ENCODE peak calls at places on chromosome 21, in eight cellular contexts. R is HCT116, W is body of pancreas, Q is HFFc6, V is endothelial cell, T is left lung, F is pancreas, I is sigmoid colon. K is an unnamed sample.

GRCh38 chr21:32469628-32470027 is 57.1 kb downstream of the EVA1C start:
- DNase-seq in R (no peak), W (no peak), Q (no peak), V (no peak), T (no peak), F (no peak), I (no peak), K (no peak)

GRCh38 chr21:36097427-36098230 is 27.8 kb downstream of the CBR1 start:
- DNase-seq in R (no peak), W (no peak), Q (peak), V (no peak), T (no peak), F (no peak), I (no peak), K (no peak)

GRCh38 chr21:40053007-40053406 is 185.8 kb downstream of the PCP4 start:
- DNase-seq in R (no peak), W (no peak), Q (no peak), V (no peak), T (peak), F (no peak), I (peak), K (no peak)

GRCh38 chr21:42330380-42331336 is 15.4 kb upstream of the TFF3 start:
- DNase-seq in R (no peak), W (no peak), Q (no peak), V (no peak), T (no peak), F (no peak), I (no peak), K (no peak)

GRCh38 chr21:36733857-36734256 is 34.9 kb downstream of the SIM2 start:
- DNase-seq in R (no peak), W (no peak), Q (no peak), V (no peak), T (no peak), F (no peak), I (no peak), K (no peak)

GRCh38 chr21:45580181-45580575 is 37.9 kb upstream of the SLC19A1 start:
- DNase-seq in R (no peak), W (no peak), Q (no peak), V (no peak), T (peak), F (no peak), I (no peak), K (no peak)

GRCh38 chr21:36701912-36702621 is 3.2 kb downstream of the SIM2 start:
- DNase-seq in R (no peak), W (no peak), Q (no peak), V (peak), T (no peak), F (no peak), I (no peak), K (no peak)

GRCh38 chr21:15211491-15212133 is 146.8 kb upstream of the NRIP1 start:
- DNase-seq in R (no peak), W (no peak), Q (no peak), V (no peak), T (no peak), F (no peak), I (no peak), K (no peak)

GRCh38 chr21:37615962-37616361 is 249.4 kb downstream of the DYRK1A start:
- DNase-seq in R (no peak), W (no peak), Q (no peak), V (no peak), T (no peak), F (no peak), I (no peak), K (no peak)

GRCh38 chr21:16169102-16169511 is 439.3 kb downstream of the USP25 start:
- DNase-seq in R (no peak), W (no peak), Q (peak), V (no peak), T (no peak), F (no peak), I (no peak), K (no peak)

GRCh38 chr21:31316488-31317169 is 27.4 kb downstream of the TIAM1 start:
- DNase-seq in R (peak), W (no peak), Q (no peak), V (peak), T (no peak), F (no peak), I (no peak), K (no peak)

GRCh38 chr21:37700641-37701202 is 215.5 kb downstream of the KCNJ6 start:
- DNase-seq in R (peak), W (peak), Q (peak), V (peak), T (no peak), F (peak), I (no peak), K (peak)

GRCh38 chr21:28480091-28480869 is 512.4 kb downstream of the LTN1 start:
- DNase-seq in R (no peak), W (no peak), Q (no peak), V (no peak), T (no peak), F (no peak), I (no peak), K (no peak)

GRCh38 chr21:46229923-46230260 is 1.3 kb upstream of the LSS start:
- DNase-seq in R (no peak), W (no peak), Q (no peak), V (no peak), T (no peak), F (no peak), I (no peak), K (no peak)

GRCh38 chr21:46079357-46080170 is 18.3 kb upstream of the COL6A2 start:
- DNase-seq in R (no peak), W (no peak), Q (peak), V (no peak), T (peak), F (no peak), I (peak), K (no peak)

GRCh38 chr21:29888437-29888836 is 51.4 kb downstream of the GRIK1 start:
- DNase-seq in R (no peak), W (no peak), Q (no peak), V (no peak), T (no peak), F (no peak), I (no peak), K (no peak)

GRCh38 chr21:16075594-16076282 is 346.0 kb downstream of the USP25 start:
- DNase-seq in R (no peak), W (no peak), Q (no peak), V (no peak), T (no peak), F (no peak), I (no peak), K (no peak)

GRCh38 chr21:38443110-38443509 is 55.2 kb downstream of the ERG start:
- DNase-seq in R (no peak), W (no peak), Q (no peak), V (no peak), T (no peak), F (no peak), I (no peak), K (no peak)

GRCh38 chr21:31181089-31181757 is 142.9 kb upstream of the KRTAP19-8 start:
- DNase-seq in R (no peak), W (no peak), Q (no peak), V (no peak), T (no peak), F (no peak), I (no peak), K (no peak)

GRCh38 chr21:27448960-27449359 is 482.1 kb upstream of the ADAMTS5 start:
- DNase-seq in R (no peak), W (peak), Q (no peak), V (no peak), T (no peak), F (no peak), I (no peak), K (no peak)

GRCh38 chr21:46109251-46110221 is 11.6 kb downstream of the COL6A2 start:
- DNase-seq in R (no peak), W (peak), Q (no peak), V (no peak), T (peak), F (no peak), I (peak), K (peak)

GRCh38 chr21:46183910-46184624 is at the start of gene SPATC1L:
- DNase-seq in R (no peak), W (peak), Q (peak), V (peak), T (peak), F (peak), I (peak), K (peak)

GRCh38 chr21:15192243-15192642 is 127.4 kb upstream of the NRIP1 start:
- DNase-seq in R (no peak), W (no peak), Q (no peak), V (no peak), T (no peak), F (no peak), I (no peak), K (no peak)

GRCh38 chr21:42683371-42684108 is 30.1 kb downstream of the PDE9A start:
- DNase-seq in R (no peak), W (no peak), Q (no peak), V (no peak), T (no peak), F (no peak), I (no peak), K (no peak)

GRCh38 chr21:39363607-39364555 is 15.0 kb upstream of the HMGN1 start:
- DNase-seq in R (no peak), W (no peak), Q (peak), V (no peak), T (no peak), F (no peak), I (no peak), K (no peak)

GRCh38 chr21:17351766-17352165 is 161.1 kb upstream of the CXADR start:
- DNase-seq in R (no peak), W (no peak), Q (no peak), V (no peak), T (no peak), F (no peak), I (no peak), K (no peak)

DNA sequence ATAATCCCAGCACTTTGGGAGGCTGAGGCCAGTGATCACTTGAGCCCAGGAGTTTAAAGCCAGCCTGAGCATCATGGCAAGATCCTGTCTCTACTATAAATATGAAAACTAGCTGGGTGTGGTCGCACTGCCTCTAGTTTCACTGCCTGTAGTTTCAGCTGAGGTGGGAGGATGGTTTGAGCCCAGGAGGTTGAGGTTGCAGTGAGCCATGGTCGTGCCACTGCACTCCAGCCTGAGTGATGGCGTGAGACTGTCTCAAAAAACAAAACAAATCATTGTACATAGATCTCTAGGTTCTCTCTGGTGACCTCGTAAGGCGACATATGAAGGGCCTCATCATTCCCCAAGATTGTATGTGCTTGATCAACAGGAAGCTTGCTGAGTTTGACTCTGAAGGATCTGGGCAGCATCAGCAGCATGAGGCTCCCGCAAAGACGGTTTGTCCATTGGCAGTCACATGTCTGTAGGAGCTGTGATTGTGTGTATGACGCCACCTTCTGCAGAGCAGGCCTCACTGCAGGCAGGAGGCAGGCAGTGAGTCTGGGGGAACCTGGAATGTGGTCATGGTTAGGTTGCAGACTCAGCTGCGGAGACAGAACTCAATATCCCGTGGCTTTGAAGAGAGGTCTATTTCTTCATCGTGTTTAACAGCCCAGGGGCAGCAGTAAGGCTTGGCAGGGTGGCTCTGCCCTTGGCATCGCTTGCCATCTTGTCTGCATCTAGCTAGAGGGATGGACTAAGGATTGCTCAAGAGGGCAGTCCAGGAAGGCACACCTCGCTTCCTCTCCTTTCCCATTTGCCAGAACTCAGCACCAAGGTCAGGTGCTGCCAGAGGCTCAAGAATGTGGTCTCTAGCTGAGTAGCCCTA is 13.9 kb downstream of the ATP5PO start:
- DNase-seq in R (peak), W (peak), Q (peak), V (peak), T (no peak), F (no peak), I (peak), K (peak)
- TF ChIP-seq CTCF in R (peak), W (no peak), Q (peak), V (peak), T (peak), F (no peak), I (peak), K (peak)

GRCh38 chr21:44267655-44268142 is 6.0 kb upstream of the DNMT3L start:
- DNase-seq in R (no peak), W (peak), Q (no peak), V (no peak), T (no peak), F (no peak), I (no peak), K (peak)
- TF ChIP-seq CTCF in R (peak), W (no peak), Q (peak), V (no peak), T (no peak), F (no peak), I (no peak), K (no peak)

DNA sequence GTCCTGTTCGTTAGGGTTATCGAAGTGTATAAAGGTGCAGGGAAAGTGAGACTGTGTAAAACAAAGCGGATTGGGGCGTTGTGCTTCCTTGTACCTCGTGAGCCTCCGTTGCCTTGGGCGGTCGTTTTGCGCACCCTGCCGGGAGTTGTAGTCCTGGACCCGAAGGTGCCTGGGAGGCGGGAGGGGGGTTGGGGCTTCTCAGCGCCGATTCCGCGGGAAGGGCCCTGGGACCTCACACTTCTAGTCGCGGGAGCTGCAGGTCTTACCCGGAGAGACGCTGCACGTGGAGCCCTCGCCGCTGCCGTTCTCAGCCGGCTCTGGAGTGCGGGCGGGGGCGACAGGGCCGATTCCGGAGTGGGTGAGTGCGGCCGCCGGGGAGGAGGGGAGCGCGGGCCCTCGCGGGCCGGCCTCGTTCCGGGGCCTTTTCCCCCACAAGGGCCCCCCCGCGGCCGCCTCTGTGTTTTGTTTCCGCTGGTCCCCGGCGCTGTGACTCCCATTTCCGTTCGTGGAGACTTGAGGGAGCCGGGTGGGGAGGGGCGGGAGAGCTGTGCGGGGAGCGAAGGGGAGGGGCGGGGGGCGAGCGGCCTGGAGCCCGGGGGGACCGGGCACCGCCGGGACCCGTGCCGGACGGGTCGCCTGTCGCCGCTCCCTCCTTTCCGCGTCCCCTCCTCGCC is 586 bp downstream of the GABPA start:
- DNase-seq in R (peak), W (peak), Q (peak), V (peak), T (peak), F (peak), I (peak), K (peak)
- TF ChIP-seq CTCF in R (no peak), W (no peak), Q (no peak), V (no peak), T (no peak), F (no peak), I (no peak), K (no peak)

GRCh38 chr21:41139275-41139674 is 28.7 kb upstream of the BACE2 start:
- DNase-seq in R (no peak), W (no peak), Q (no peak), V (no peak), T (no peak), F (no peak), I (no peak), K (no peak)

GRCh38 chr21:41137401-41137800 is 30.6 kb upstream of the BACE2 start:
- DNase-seq in R (no peak), W (peak), Q (no peak), V (no peak), T (no peak), F (no peak), I (no peak), K (no peak)

GRCh38 chr21:41136286-41136685 is 31.7 kb upstream of the BACE2 start:
- DNase-seq in R (no peak), W (no peak), Q (no peak), V (no peak), T (no peak), F (no peak), I (no peak), K (no peak)

GRCh38 chr21:41138711-41139110 is 29.2 kb upstream of the BACE2 start:
- DNase-seq in R (no peak), W (no peak), Q (no peak), V (no peak), T (no peak), F (no peak), I (no peak), K (no peak)

GRCh38 chr21:41137889-41138288 is 30.1 kb upstream of the BACE2 start:
- DNase-seq in R (no peak), W (no peak), Q (no peak), V (no peak), T (no peak), F (no peak), I (no peak), K (no peak)
- TF ChIP-seq CTCF in R (no peak), W (no peak), Q (no peak), V (no peak), T (no peak), F (no peak), I (no peak), K (no peak)

K was measured in glutamatergic neuron.